ENCODE peak calls at places on chromosomes 3 and 15, in nine cellular contexts. S is HepG2, X is upper lobe of left lung, N is K562, E is H1, B is GM12891, H is suprapubic skin, Q is esophagus muscularis mucosa, T is endothelial cell of umbilical vein. R is an unnamed sample.

GRCh38 chr3:66418432-66419052 is 82.3 kb downstream of the LRIG1 start:
- DNase-seq in S (no peak), X (no peak), N (no peak), E (no peak), B (no peak), H (no peak), Q (no peak), T (peak; percentile 55), R (no peak)

GRCh38 chr15:67523337-67523736 is 2.4 kb downstream of the C15orf61 start:
- DNase-seq in S (no peak), X (no peak), N (no peak), E (no peak), B (no peak), H (no peak), Q (no peak), T (no peak), R (no peak)

GRCh38 chr3:23017800-23018199 is 185.3 kb upstream of the UBE2E2 start:
- DNase-seq in S (no peak), X (no peak), N (no peak), E (no peak), B (no peak), H (no peak), Q (no peak), T (no peak), R (no peak)

GRCh38 chr3:62833538-62833937 is 41.7 kb downstream of the CADPS start:
- DNase-seq in S (peak; percentile 1), X (no peak), N (peak; percentile 5), E (no peak), B (no peak), H (no peak), Q (no peak), T (no peak), R (no peak)

GRCh38 chr3:46970391-46971091 is 6.0 kb downstream of the CCDC12 start:
- DNase-seq in S (peak; percentile 96), X (no peak), N (peak; percentile 63), E (no peak), B (no peak), H (no peak), Q (no peak), T (no peak), R (peak; percentile 41)

GRCh38 chr3:173725507-173725906 is 328.0 kb downstream of the NLGN1 start:
- DNase-seq in S (no peak), X (no peak), N (no peak), E (no peak), B (no peak), H (no peak), Q (no peak), T (no peak), R (no peak)

GRCh38 chr3:81170298-81170697 is 591.1 kb downstream of the GBE1 start:
- DNase-seq in S (no peak), X (no peak), N (no peak), E (no peak), B (no peak), H (no peak), Q (no peak), T (no peak), R (no peak)

GRCh38 chr3:15616053-15616452 is 14.5 kb downstream of the BTD start:
- DNase-seq in S (no peak), X (no peak), N (no peak), E (no peak), B (no peak), H (no peak), Q (no peak), T (no peak), R (no peak)

GRCh38 chr15:72890043-72890442 is 106.5 kb upstream of the ADPGK start:
- DNase-seq in S (no peak), X (peak; percentile 5), N (no peak), E (no peak), B (no peak), H (no peak), Q (no peak), T (no peak), R (no peak)

GRCh38 chr3:107369791-107370190 is 7.4 kb upstream of the CCDC54 start:
- DNase-seq in S (no peak), X (no peak), N (no peak), E (no peak), B (no peak), H (no peak), Q (no peak), T (no peak), R (no peak)

GRCh38 chr15:97521894-97522293 is 438.6 kb upstream of the ARRDC4 start:
- DNase-seq in S (no peak), X (peak; percentile 2), N (no peak), E (no peak), B (no peak), H (no peak), Q (no peak), T (peak; percentile 25), R (no peak)

GRCh38 chr3:50264389-50264963 is 4.5 kb upstream of the SEMA3B start:
- DNase-seq in S (peak; percentile 98), X (peak; percentile 85), N (no peak), E (peak; percentile 94), B (no peak), H (no peak), Q (peak; percentile 94), T (peak; percentile 39), R (no peak)

GRCh38 chr15:78368671-78369070 is 28.5 kb downstream of the CRABP1 start:
- DNase-seq in S (no peak), X (no peak), N (no peak), E (no peak), B (no peak), H (no peak), Q (no peak), T (no peak), R (peak; percentile 64)

GRCh38 chr15:81398910-81399551 is 25.0 kb upstream of the TMC3 start:
- DNase-seq in S (no peak), X (no peak), N (no peak), E (no peak), B (no peak), H (no peak), Q (no peak), T (no peak), R (no peak)
- TF ChIP-seq POLR2AphosphoS5 in S (no peak), X (no peak), N (no peak), E (no peak), B (no peak), H (no peak), Q (no peak), T (no peak), R (no peak)

DNA sequence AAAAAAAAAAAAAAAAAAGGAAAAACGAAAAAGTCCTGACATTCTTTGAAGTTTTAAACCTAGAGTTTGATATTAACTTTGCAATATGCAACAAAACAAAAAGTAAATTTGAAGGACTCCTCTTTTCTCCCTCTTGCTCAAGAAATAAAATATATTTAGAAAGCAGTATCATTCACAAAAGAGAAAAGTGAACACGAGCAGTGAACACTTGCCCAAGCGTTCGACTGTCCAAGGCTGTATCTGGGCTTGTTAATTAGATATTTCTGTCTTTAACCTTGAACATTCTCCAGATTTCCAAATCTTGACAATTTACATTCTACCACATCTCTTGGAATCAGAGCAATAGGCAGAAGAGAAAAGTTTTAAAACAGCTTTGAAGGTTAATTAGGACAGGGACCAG is 357.7 kb downstream of the TIGIT start:
- DNase-seq in S (no peak), X (no peak), N (no peak), E (no peak), B (no peak), H (no peak), Q (no peak), T (no peak), R (no peak)
- TF ChIP-seq POLR2A in S (no peak), X (no peak), N (no peak), E (no peak), B (no peak), H (no peak), Q (no peak), T (no peak), R (no peak)

DNA sequence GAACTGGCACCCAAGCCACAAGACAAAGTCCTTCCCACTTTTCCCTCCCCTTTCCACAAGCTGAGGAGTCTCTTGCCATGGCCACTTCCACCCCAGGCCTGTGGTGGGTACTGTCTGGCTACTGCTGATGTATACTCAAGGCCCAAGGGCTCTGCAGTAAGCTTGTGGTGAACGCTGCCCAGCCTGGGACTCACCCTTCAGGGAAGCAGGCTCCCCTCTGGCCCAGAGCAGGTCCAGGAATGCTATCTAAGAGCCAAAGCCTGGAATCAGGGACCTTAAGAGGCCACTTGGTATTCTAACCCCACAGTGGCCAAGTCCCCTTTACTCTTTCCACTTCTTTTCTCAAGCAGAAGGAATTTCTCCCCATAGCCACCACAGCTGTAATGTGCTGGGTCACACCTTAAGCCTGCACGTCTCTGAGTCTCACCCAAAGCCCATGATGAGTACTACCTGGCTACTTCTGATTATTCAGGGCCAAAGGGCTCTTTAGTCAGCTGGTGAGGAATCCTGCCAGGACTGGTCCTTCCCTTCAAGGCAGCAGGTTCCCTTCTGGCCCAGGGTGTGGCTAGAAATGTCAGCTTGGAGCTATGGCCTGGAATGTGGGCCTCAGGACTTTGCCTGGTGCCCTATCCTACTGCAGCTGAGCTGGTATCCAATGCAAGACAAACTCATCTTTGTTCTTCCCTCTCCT is 4.0 kb downstream of the PATL2 start:
- DNase-seq in S (no peak), X (no peak), N (no peak), E (no peak), B (no peak), H (no peak), Q (no peak), T (no peak), R (no peak)
- TF ChIP-seq POLR2AphosphoS5 in S (no peak), X (no peak), N (no peak), E (no peak), B (no peak), H (no peak), Q (no peak), T (no peak), R (no peak)

GRCh38 chr15:39396979-39397615 is 183.8 kb upstream of the THBS1 start:
- DNase-seq in S (no peak), X (no peak), N (peak; percentile 54), E (no peak), B (no peak), H (no peak), Q (no peak), T (no peak), R (no peak)
- TF ChIP-seq POLR2A in S (no peak), X (no peak), N (no peak), E (no peak), B (no peak), H (no peak), Q (no peak), T (no peak), R (no peak)

GRCh38 chr3:124886168-124887051 is 755 bp downstream of the ITGB5 start:
- DNase-seq in S (peak; percentile 68), X (peak; percentile 91), N (peak; percentile 46), E (no peak), B (peak; percentile 51), H (no peak), Q (no peak), T (peak; percentile 40), R (peak; percentile 81)
- TF ChIP-seq POLR2AphosphoS5 in S (peak; percentile 16), X (peak; percentile 68), N (no peak), E (peak; percentile 35), B (no peak), H (no peak), Q (peak; percentile 34), T (peak; percentile 19), R (peak; percentile 23)

R was measured in spleen.